ENCODE peak calls at places on chromosomes 3 and 15, in six cellular contexts. One of them, this sample, is unnamed.

GRCh38 chr3:52328536-52329080 is 12.5 kb downstream of the DNAH1 start:
- DNase-seq in RPMI7951: no peak
- DNase-seq in LoVo: no peak
- DNase-seq in bronchial epithelial cell: no peak
- DNase-seq in NCI-H1417: no peak
- DNase-seq in stimulated activated CD4-positive, alpha-beta T cell treated with anti-CD3 and anti-CD28 coated beads, Interleukin-1b, Interleukin-23, amount 100 ng/mL, for 4 hours: no peak
- DNase-seq in this sample: no peak

GRCh38 chr3:194472290-194472920 is 14.4 kb downstream of the ATP13A3 start:
- DNase-seq in RPMI7951: peak; percentile 76
- DNase-seq in LoVo: peak; percentile 80
- DNase-seq in bronchial epithelial cell: peak; percentile 78
- DNase-seq in NCI-H1417: peak; percentile 75
- DNase-seq in stimulated activated CD4-positive, alpha-beta T cell treated with anti-CD3 and anti-CD28 coated beads, Interleukin-1b, Interleukin-23, amount 100 ng/mL, for 4 hours: peak; percentile 12
- DNase-seq in this sample: peak; percentile 71

GRCh38 chr3:122991236-122991985 is 36.2 kb downstream of the SEMA5B start:
- DNase-seq in RPMI7951: no peak
- DNase-seq in LoVo: no peak
- DNase-seq in bronchial epithelial cell: no peak
- DNase-seq in NCI-H1417: no peak
- DNase-seq in stimulated activated CD4-positive, alpha-beta T cell treated with anti-CD3 and anti-CD28 coated beads, Interleukin-1b, Interleukin-23, amount 100 ng/mL, for 4 hours: no peak
- DNase-seq in this sample: no peak

GRCh38 chr3:4247391-4247790 is 55.8 kb upstream of the SETMAR start:
- DNase-seq in RPMI7951: no peak
- DNase-seq in LoVo: no peak
- DNase-seq in bronchial epithelial cell: no peak
- DNase-seq in NCI-H1417: no peak
- DNase-seq in stimulated activated CD4-positive, alpha-beta T cell treated with anti-CD3 and anti-CD28 coated beads, Interleukin-1b, Interleukin-23, amount 100 ng/mL, for 4 hours: no peak
- DNase-seq in this sample: no peak

GRCh38 chr15:64897345-64897985 is 14.2 kb upstream of the ANKDD1A start:
- DNase-seq in RPMI7951: peak; percentile 94
- DNase-seq in LoVo: peak; percentile 25
- DNase-seq in bronchial epithelial cell: peak; percentile 45
- DNase-seq in NCI-H1417: no peak
- DNase-seq in stimulated activated CD4-positive, alpha-beta T cell treated with anti-CD3 and anti-CD28 coated beads, Interleukin-1b, Interleukin-23, amount 100 ng/mL, for 4 hours: no peak
- DNase-seq in this sample: peak; percentile 46

GRCh38 chr3:108946292-108947290 is 7.1 kb downstream of the GUCA1C start:
- DNase-seq in RPMI7951: peak; percentile 29
- DNase-seq in LoVo: no peak
- DNase-seq in bronchial epithelial cell: peak; percentile 92
- DNase-seq in NCI-H1417: peak; percentile 77
- DNase-seq in stimulated activated CD4-positive, alpha-beta T cell treated with anti-CD3 and anti-CD28 coated beads, Interleukin-1b, Interleukin-23, amount 100 ng/mL, for 4 hours: no peak
- DNase-seq in this sample: peak; percentile 68

GRCh38 chr15:98745179-98745578 is 96.8 kb downstream of the IGF1R start:
- DNase-seq in RPMI7951: no peak
- DNase-seq in LoVo: peak; percentile 39
- DNase-seq in bronchial epithelial cell: peak; percentile 68
- DNase-seq in NCI-H1417: no peak
- DNase-seq in stimulated activated CD4-positive, alpha-beta T cell treated with anti-CD3 and anti-CD28 coated beads, Interleukin-1b, Interleukin-23, amount 100 ng/mL, for 4 hours: no peak
- DNase-seq in this sample: no peak

GRCh38 chr3:10006762-10007090 is 19.5 kb upstream of the FANCD2 start:
- DNase-seq in RPMI7951: no peak
- DNase-seq in LoVo: no peak
- DNase-seq in bronchial epithelial cell: no peak
- DNase-seq in NCI-H1417: no peak
- DNase-seq in stimulated activated CD4-positive, alpha-beta T cell treated with anti-CD3 and anti-CD28 coated beads, Interleukin-1b, Interleukin-23, amount 100 ng/mL, for 4 hours: no peak
- DNase-seq in this sample: no peak

GRCh38 chr15:33084661-33085060 is 109.9 kb downstream of the FMN1 start:
- DNase-seq in RPMI7951: no peak
- DNase-seq in LoVo: no peak
- DNase-seq in bronchial epithelial cell: no peak
- DNase-seq in NCI-H1417: no peak
- DNase-seq in stimulated activated CD4-positive, alpha-beta T cell treated with anti-CD3 and anti-CD28 coated beads, Interleukin-1b, Interleukin-23, amount 100 ng/mL, for 4 hours: no peak
- DNase-seq in this sample: no peak

GRCh38 chr3:13308406-13308805 is 111.7 kb downstream of the NUP210 start:
- DNase-seq in RPMI7951: peak; percentile 42
- DNase-seq in LoVo: peak; percentile 14
- DNase-seq in bronchial epithelial cell: peak; percentile 47
- DNase-seq in NCI-H1417: peak; percentile 7
- DNase-seq in stimulated activated CD4-positive, alpha-beta T cell treated with anti-CD3 and anti-CD28 coated beads, Interleukin-1b, Interleukin-23, amount 100 ng/mL, for 4 hours: peak; percentile 6
- DNase-seq in this sample: peak; percentile 49

GRCh38 chr3:29281265-29282228 is 676 bp downstream of the RBMS3 start:
- DNase-seq in RPMI7951: peak; percentile 78
- DNase-seq in LoVo: no peak
- DNase-seq in bronchial epithelial cell: peak; percentile 54
- DNase-seq in NCI-H1417: no peak
- DNase-seq in stimulated activated CD4-positive, alpha-beta T cell treated with anti-CD3 and anti-CD28 coated beads, Interleukin-1b, Interleukin-23, amount 100 ng/mL, for 4 hours: no peak
- DNase-seq in this sample: peak; percentile 59

GRCh38 chr3:15942462-15942861 is 144.7 kb upstream of the ANKRD28 start:
- DNase-seq in RPMI7951: no peak
- DNase-seq in LoVo: no peak
- DNase-seq in bronchial epithelial cell: no peak
- DNase-seq in NCI-H1417: no peak
- DNase-seq in stimulated activated CD4-positive, alpha-beta T cell treated with anti-CD3 and anti-CD28 coated beads, Interleukin-1b, Interleukin-23, amount 100 ng/mL, for 4 hours: no peak
- DNase-seq in this sample: no peak

GRCh38 chr3:44223274-44223673 is 18.4 kb upstream of the TOPAZ1 start:
- DNase-seq in RPMI7951: no peak
- DNase-seq in LoVo: no peak
- DNase-seq in bronchial epithelial cell: no peak
- DNase-seq in NCI-H1417: no peak
- DNase-seq in stimulated activated CD4-positive, alpha-beta T cell treated with anti-CD3 and anti-CD28 coated beads, Interleukin-1b, Interleukin-23, amount 100 ng/mL, for 4 hours: no peak
- DNase-seq in this sample: no peak

GRCh38 chr3:61809879-61810278 is 248.5 kb downstream of the PTPRG start:
- DNase-seq in RPMI7951: no peak
- DNase-seq in LoVo: no peak
- DNase-seq in bronchial epithelial cell: no peak
- DNase-seq in NCI-H1417: peak; percentile 45
- DNase-seq in stimulated activated CD4-positive, alpha-beta T cell treated with anti-CD3 and anti-CD28 coated beads, Interleukin-1b, Interleukin-23, amount 100 ng/mL, for 4 hours: no peak
- DNase-seq in this sample: no peak

GRCh38 chr3:139771331-139771730 is 93.6 kb upstream of the NMNAT3 start:
- DNase-seq in RPMI7951: no peak
- DNase-seq in LoVo: no peak
- DNase-seq in bronchial epithelial cell: no peak
- DNase-seq in NCI-H1417: peak; percentile 43
- DNase-seq in stimulated activated CD4-positive, alpha-beta T cell treated with anti-CD3 and anti-CD28 coated beads, Interleukin-1b, Interleukin-23, amount 100 ng/mL, for 4 hours: no peak
- DNase-seq in this sample: no peak

GRCh38 chr3:42013652-42014442 is 51.9 kb upstream of the ULK4 start:
- DNase-seq in RPMI7951: no peak
- DNase-seq in LoVo: no peak
- DNase-seq in bronchial epithelial cell: no peak
- DNase-seq in NCI-H1417: peak; percentile 48
- DNase-seq in stimulated activated CD4-positive, alpha-beta T cell treated with anti-CD3 and anti-CD28 coated beads, Interleukin-1b, Interleukin-23, amount 100 ng/mL, for 4 hours: no peak
- DNase-seq in this sample: no peak

GRCh38 chr3:123102826-123103225 is 36.0 kb downstream of the PDIA5 start:
- DNase-seq in RPMI7951: no peak
- DNase-seq in LoVo: no peak
- DNase-seq in bronchial epithelial cell: no peak
- DNase-seq in NCI-H1417: no peak
- DNase-seq in stimulated activated CD4-positive, alpha-beta T cell treated with anti-CD3 and anti-CD28 coated beads, Interleukin-1b, Interleukin-23, amount 100 ng/mL, for 4 hours: no peak
- DNase-seq in this sample: no peak

GRCh38 chr15:51675234-51675633 is 6.1 kb upstream of the SCG3 start:
- DNase-seq in RPMI7951: no peak
- DNase-seq in LoVo: no peak
- DNase-seq in bronchial epithelial cell: no peak
- DNase-seq in NCI-H1417: no peak
- DNase-seq in stimulated activated CD4-positive, alpha-beta T cell treated with anti-CD3 and anti-CD28 coated beads, Interleukin-1b, Interleukin-23, amount 100 ng/mL, for 4 hours: no peak
- DNase-seq in this sample: no peak

GRCh38 chr3:27616031-27616430 is 106.1 kb downstream of the EOMES start:
- DNase-seq in RPMI7951: no peak
- DNase-seq in LoVo: no peak
- DNase-seq in bronchial epithelial cell: no peak
- DNase-seq in NCI-H1417: peak; percentile 84
- DNase-seq in stimulated activated CD4-positive, alpha-beta T cell treated with anti-CD3 and anti-CD28 coated beads, Interleukin-1b, Interleukin-23, amount 100 ng/mL, for 4 hours: no peak
- DNase-seq in this sample: no peak

GRCh38 chr3:149964296-149964695 is 6.4 kb downstream of the PFN2 start:
- DNase-seq in RPMI7951: no peak
- DNase-seq in LoVo: no peak
- DNase-seq in bronchial epithelial cell: no peak
- DNase-seq in NCI-H1417: no peak
- DNase-seq in stimulated activated CD4-positive, alpha-beta T cell treated with anti-CD3 and anti-CD28 coated beads, Interleukin-1b, Interleukin-23, amount 100 ng/mL, for 4 hours: no peak
- DNase-seq in this sample: no peak

GRCh38 chr15:30992073-30992363 is 590 bp upstream of the MTMR10 start:
- DNase-seq in RPMI7951: no peak
- DNase-seq in LoVo: no peak
- DNase-seq in bronchial epithelial cell: no peak
- DNase-seq in NCI-H1417: peak; percentile 91
- DNase-seq in stimulated activated CD4-positive, alpha-beta T cell treated with anti-CD3 and anti-CD28 coated beads, Interleukin-1b, Interleukin-23, amount 100 ng/mL, for 4 hours: no peak
- DNase-seq in this sample: no peak

GRCh38 chr3:123089611-123090301 is 22.9 kb downstream of the PDIA5 start:
- DNase-seq in RPMI7951: no peak
- DNase-seq in LoVo: no peak
- DNase-seq in bronchial epithelial cell: no peak
- DNase-seq in NCI-H1417: no peak
- DNase-seq in stimulated activated CD4-positive, alpha-beta T cell treated with anti-CD3 and anti-CD28 coated beads, Interleukin-1b, Interleukin-23, amount 100 ng/mL, for 4 hours: no peak
- DNase-seq in this sample: no peak

This sample was measured in MCF 10A.